ENCODE peak calls at places on chromosomes 5 and 9, in four cellular contexts. Z is activated CD4-positive, alpha-beta T cell treated with anti-CD3 and anti-CD28 coated beads for 36 hours; R is astrocyte of the spinal cord; U is DND-41. K is an unnamed sample.

GRCh38 chr5:36202521-36202961 is 39.2 kb downstream of the NADK2 start:
- DNase-seq in Z (no peak), R (peak; percentile 30), U (no peak), K (no peak)

GRCh38 chr5:159713773-159714172 is 202.5 kb upstream of the ADRA1B start:
- DNase-seq in Z (no peak), R (no peak), U (no peak), K (no peak)

GRCh38 chr9:107585465-107585864 is 95.9 kb upstream of the KLF4 start:
- DNase-seq in Z (no peak), R (no peak), U (no peak), K (no peak)

GRCh38 chr9:91477106-91477505 is 53.5 kb upstream of the NFIL3 start:
- DNase-seq in Z (no peak), R (no peak), U (no peak), K (no peak)

GRCh38 chr5:14164764-14165163 is 21.6 kb downstream of the TRIO start:
- DNase-seq in Z (no peak), R (no peak), U (no peak), K (no peak)

GRCh38 chr5:110815916-110816605 is 77.3 kb downstream of the SLC25A46 start:
- DNase-seq in Z (no peak), R (peak; percentile 2), U (no peak), K (peak; percentile 9)

GRCh38 chr9:133163559-133164208 is at the start of gene GBGT1:
- DNase-seq in Z (peak; percentile 48), R (peak; percentile 11), U (peak; percentile 44), K (peak; percentile 72)

GRCh38 chr5:119515192-119515591 is 62.9 kb downstream of the HSD17B4 start:
- DNase-seq in Z (no peak), R (peak; percentile 54), U (no peak), K (peak; percentile 9)

GRCh38 chr9:129678844-129679243 is 13.4 kb downstream of the PRRX2 start:
- DNase-seq in Z (no peak), R (no peak), U (no peak), K (no peak)

GRCh38 chr5:150263801-150264621 is 25.6 kb downstream of the CAMK2A start:
- DNase-seq in Z (no peak), R (peak; percentile 89), U (no peak), K (peak; percentile 93)

GRCh38 chr5:40240111-40240510 is 439.6 kb upstream of the PTGER4 start:
- DNase-seq in Z (peak; percentile 74), R (peak; percentile 52), U (no peak), K (no peak)

GRCh38 chr9:107488400-107489143 is 997 bp downstream of the KLF4 start:
- DNase-seq in Z (peak; percentile 44), R (peak; percentile 28), U (no peak), K (peak; percentile 50)

GRCh38 chr9:135890896-135891631 is 16.3 kb downstream of the CAMSAP1 start:
- DNase-seq in Z (no peak), R (no peak), U (no peak), K (no peak)